ENCODE peak calls at places on chromosome 11, in five cellular contexts. O, E, C, L and R are unnamed samples.

GRCh38 chr11:117345039-117345438 is 17.4 kb downstream of the CEP164 start:
- DNase-seq in O (no peak), E (no peak), C (no peak), L (no peak), R (no peak)

GRCh38 chr11:59891781-59892181 is 13.2 kb downstream of the OOSP3 start:
- DNase-seq in O (peak), E (no peak), C (no peak), L (no peak), R (no peak)

GRCh38 chr11:86761978-86762377 is 38.4 kb upstream of the PRSS23 start:
- DNase-seq in O (no peak), E (no peak), C (no peak), L (no peak), R (no peak)

GRCh38 chr11:124285610-124286344 is 28.0 kb downstream of the OR8D1 start:
- DNase-seq in O (no peak), E (no peak), C (no peak), L (no peak), R (no peak)

GRCh38 chr11:94089356-94089755 is 39.3 kb upstream of the PANX1 start:
- DNase-seq in O (no peak), E (no peak), C (no peak), L (no peak), R (no peak)

GRCh38 chr11:1858154-1858553 is 5.3 kb downstream of the LSP1 start:
- DNase-seq in O (no peak), E (no peak), C (no peak), L (no peak), R (no peak)

GRCh38 chr11:65132988-65133700 is 1.2 kb downstream of the SYVN1 start:
- DNase-seq in O (peak), E (peak), C (peak), L (peak), R (peak)

GRCh38 chr11:110366234-110366633 is 63.5 kb upstream of the FDX1 start:
- DNase-seq in O (no peak), E (peak), C (no peak), L (no peak), R (peak)

GRCh38 chr11:6402061-6402470 is 11.8 kb downstream of the SMPD1 start:
- DNase-seq in O (no peak), E (no peak), C (no peak), L (no peak), R (no peak)

GRCh38 chr11:6402561-6402981 is 12.3 kb downstream of the SMPD1 start:
- DNase-seq in O (no peak), E (no peak), C (peak), L (no peak), R (no peak)

GRCh38 chr11:6404341-6405038 is 14.2 kb downstream of the SMPD1 start:
- DNase-seq in O (no peak), E (no peak), C (no peak), L (no peak), R (no peak)

GRCh38 chr11:6405039-6405667 is 13.7 kb downstream of the APBB1 start:
- DNase-seq in O (peak), E (peak), C (no peak), L (no peak), R (peak)

GRCh38 chr11:6403539-6403938 is 13.3 kb downstream of the SMPD1 start:
- DNase-seq in O (no peak), E (no peak), C (no peak), L (no peak), R (no peak)
- H3K27ac ChIP-seq in O (no peak), E (peak), C (no peak), L (no peak), R (no peak)

GRCh38 chr11:69978841-69979614 is 99.1 kb upstream of the ANO1 start:
- DNase-seq in O (no peak), E (no peak), C (no peak), L (no peak), R (no peak)
- TF ChIP-seq CTCF in O (no peak), E (no peak), C (no peak), L (no peak), R (no peak)

GRCh38 chr11:63838682-63839507 is at the start of gene MARK2:
- DNase-seq in O (peak), E (peak), C (peak), L (peak), R (peak)
- H3K27ac ChIP-seq in O (peak), E (peak), C (peak), L (peak), R (peak)

DNA sequence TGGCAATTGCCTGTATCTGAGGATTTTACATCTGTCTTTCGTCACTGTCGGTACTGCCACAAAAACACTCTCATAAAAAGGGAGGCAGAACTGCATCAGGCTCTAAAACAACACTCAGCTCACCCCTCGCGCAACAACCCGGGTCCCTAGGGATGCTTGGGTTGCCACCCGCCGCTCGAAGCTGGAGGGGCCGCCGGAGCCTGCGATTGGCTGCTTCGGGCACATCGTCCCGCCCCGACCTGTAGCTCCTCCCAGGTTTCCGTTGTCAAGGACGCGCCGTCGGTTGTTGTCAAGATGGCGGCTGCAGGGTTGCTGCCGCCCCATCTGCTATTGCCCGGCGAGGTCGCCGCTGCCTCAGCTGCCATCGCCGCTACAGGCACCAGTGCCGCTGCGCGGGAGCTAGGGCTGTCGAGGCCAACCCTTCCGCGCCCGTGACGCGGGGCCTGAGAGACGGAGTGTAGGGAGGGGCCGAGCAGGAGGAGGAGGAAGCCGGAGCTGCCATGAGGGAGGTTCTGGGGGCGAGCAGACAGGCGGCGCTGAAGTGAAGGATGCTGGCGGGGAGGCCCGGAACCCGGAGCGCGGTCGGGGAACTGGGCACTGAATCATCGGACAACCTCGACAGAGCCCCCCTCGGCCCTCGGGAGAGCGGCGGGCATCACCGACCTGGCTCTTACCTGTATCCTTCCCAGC is at the start of gene CEP126:
- DNase-seq in O (peak), E (peak), C (peak), L (peak), R (peak)
- TF ChIP-seq CTCF in O (peak), E (no peak), C (no peak), L (peak), R (peak)

GRCh38 chr11:31424652-31425051 is 55.0 kb downstream of the DNAJC24 start:
- DNase-seq in O (no peak), E (no peak), C (no peak), L (no peak), R (no peak)

GRCh38 chr11:31422703-31423102 is 53.0 kb downstream of the DNAJC24 start:
- DNase-seq in O (no peak), E (no peak), C (no peak), L (no peak), R (no peak)

GRCh38 chr11:31419669-31420068 is 50.0 kb downstream of the DNAJC24 start:
- DNase-seq in O (no peak), E (no peak), C (no peak), L (no peak), R (no peak)

GRCh38 chr11:31419138-31419537 is 49.5 kb downstream of the DNAJC24 start:
- DNase-seq in O (no peak), E (no peak), C (no peak), L (no peak), R (no peak)

DNA sequence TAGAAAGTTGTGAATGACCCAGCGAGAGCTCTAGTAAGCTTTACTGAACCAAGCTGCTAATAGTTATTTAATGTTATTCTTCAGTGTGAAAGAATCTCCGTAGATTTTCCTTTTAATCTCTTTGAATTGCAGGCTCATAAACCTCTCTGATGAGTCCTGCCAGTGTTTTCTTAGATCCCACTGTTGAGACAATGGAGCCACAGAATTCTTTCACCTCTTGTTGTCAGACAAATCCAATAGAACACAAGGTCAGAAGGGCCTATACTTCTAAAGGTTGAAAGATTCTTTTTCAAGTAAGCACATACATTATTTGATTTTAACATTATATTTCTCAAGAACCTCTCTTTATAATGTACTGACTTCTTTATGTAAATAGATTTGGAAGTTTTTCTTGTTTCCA is 52.2 kb downstream of the DNAJC24 start:
- DNase-seq in O (peak), E (no peak), C (no peak), L (no peak), R (no peak)
- H3K27ac ChIP-seq in O (peak), E (no peak), C (no peak), L (no peak), R (no peak)

GRCh38 chr11:45275823-45276222 is 10.3 kb downstream of the SYT13 start:
- DNase-seq in O (no peak), E (no peak), C (no peak), L (no peak), R (no peak)

GRCh38 chr11:45279645-45280044 is 6.5 kb downstream of the SYT13 start:
- DNase-seq in O (no peak), E (no peak), C (no peak), L (no peak), R (no peak)

GRCh38 chr11:45282070-45282469 is 4.1 kb downstream of the SYT13 start:
- DNase-seq in O (no peak), E (no peak), C (no peak), L (no peak), R (no peak)

GRCh38 chr11:45278721-45279120 is 7.4 kb downstream of the SYT13 start:
- DNase-seq in O (no peak), E (no peak), C (no peak), L (no peak), R (no peak)

GRCh38 chr11:45280449-45280848 is 5.7 kb downstream of the SYT13 start:
- DNase-seq in O (no peak), E (no peak), C (no peak), L (no peak), R (no peak)
- TF ChIP-seq CTCF in O (no peak), E (no peak), C (no peak), L (no peak), R (no peak)

GRCh38 chr11:47354913-47355282 is 2.4 kb upstream of the MYBPC3 start:
- DNase-seq in O (peak), E (no peak), C (no peak), L (peak), R (no peak)
- H3K27ac ChIP-seq in O (no peak), E (no peak), C (no peak), L (peak), R (no peak)

DNA sequence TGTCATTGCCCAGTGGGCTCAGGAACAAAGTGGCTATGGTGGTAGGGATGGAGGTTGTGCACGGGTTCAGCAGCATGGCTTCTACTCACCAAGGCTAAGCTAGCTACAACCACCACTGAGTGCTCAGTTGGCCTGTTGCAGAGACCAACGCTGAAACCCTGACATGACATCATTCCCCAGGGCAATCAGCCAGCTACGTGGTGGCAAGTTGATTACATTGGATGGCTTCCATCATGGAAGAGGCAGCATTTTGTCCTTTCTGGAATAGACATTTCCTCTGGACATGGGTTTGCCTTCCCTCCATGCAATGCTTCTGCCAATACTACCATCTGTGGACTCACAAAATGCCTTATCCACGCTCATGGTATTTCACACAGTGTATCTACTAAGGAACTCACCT is 634.3 kb downstream of the OPCML start:
- DNase-seq in O (no peak), E (no peak), C (no peak), L (no peak), R (no peak)
- TF ChIP-seq CTCF in O (no peak), E (no peak), C (no peak), L (no peak), R (no peak)

GRCh38 chr11:130070829-130071205 is 1.1 kb downstream of the APLP2 start:
- DNase-seq in O (peak), E (no peak), C (no peak), L (peak), R (peak)
- H3K27ac ChIP-seq in O (no peak), E (peak), C (peak), L (peak), R (peak)

DNA sequence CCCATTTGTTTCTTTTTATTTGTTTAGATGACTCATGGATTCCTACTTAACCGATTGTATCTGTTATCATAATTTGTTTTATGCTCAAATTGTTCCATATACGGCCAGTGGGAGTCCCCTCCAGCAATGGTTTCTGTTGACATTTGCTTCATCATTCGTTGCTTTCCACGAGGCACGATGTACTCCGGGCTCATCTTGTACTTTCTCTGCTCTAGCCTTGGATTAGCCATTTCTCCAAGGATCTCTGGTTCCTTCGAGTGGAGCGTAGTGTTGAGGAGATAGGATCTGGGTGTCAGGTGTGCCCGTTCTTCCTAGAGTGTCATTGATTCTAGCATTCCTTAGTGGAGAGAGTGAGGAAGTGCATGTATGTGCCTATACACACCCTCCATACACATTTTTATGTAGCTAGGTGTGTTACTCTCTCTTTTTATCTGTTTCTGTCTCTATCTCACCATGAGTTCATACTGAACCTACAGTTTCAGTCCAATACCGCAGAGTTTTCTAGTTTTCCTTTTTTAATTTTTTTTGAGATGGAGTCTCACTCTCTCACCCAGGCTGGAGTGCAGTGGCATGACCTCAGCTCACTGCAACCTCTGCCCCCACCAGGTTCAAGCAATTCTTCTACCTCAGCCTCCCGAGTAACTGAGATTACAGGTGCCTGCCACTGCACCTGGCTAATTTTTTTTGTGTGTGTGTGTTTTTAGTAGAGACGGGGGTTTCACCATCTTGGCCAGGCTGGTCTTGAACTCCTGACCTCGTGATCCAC is 31.4 kb downstream of the TECTA start:
- DNase-seq in O (no peak), E (no peak), C (no peak), L (no peak), R (no peak)
- TF ChIP-seq CTCF in O (no peak), E (no peak), C (no peak), L (no peak), R (no peak)